ENCODE peak calls at places on chromosomes 4 and X, in five cellular contexts. M is fibroblast of pulmonary artery, R is A549, O is hepatocyte, Q is suprapubic skin. E is an unnamed sample.

GRCh38 chr4:45006078-45006477 is 279.7 kb upstream of the GNPDA2 start:
- DNase-seq in R (no peak), Q (no peak), M (no peak), O (no peak), E (no peak)

GRCh38 chr4:16686195-16686594 is 212.2 kb downstream of the LDB2 start:
- DNase-seq in O (no peak), R (no peak), Q (no peak), M (peak), E (peak)

GRCh38 chr4:20249333-20249732 is 2.4 kb upstream of the SLIT2 start:
- DNase-seq in Q (no peak), M (peak), O (peak), R (no peak), E (peak)

GRCh38 chrX:14027511-14028019 is 2.1 kb downstream of the GEMIN8 start:
- DNase-seq in M (peak), Q (no peak), R (peak), O (no peak), E (peak)

GRCh38 chr4:8296491-8296890 is 26.9 kb downstream of the HTRA3 start:
- DNase-seq in M (no peak), Q (peak), R (no peak), O (no peak), E (no peak)

GRCh38 chr4:186228514-186228894 is 1.2 kb downstream of the KLKB1 start:
- DNase-seq in M (peak), R (no peak), Q (no peak), O (no peak), E (no peak)

GRCh38 chrX:109481986-109482385 is at the start of gene GUCY2F:
- DNase-seq in R (no peak), M (no peak), Q (no peak), O (no peak), E (no peak)

GRCh38 chrX:34404386-34405070 is 252.6 kb downstream of the TMEM47 start:
- DNase-seq in M (peak), R (no peak), O (peak), Q (no peak), E (no peak)

GRCh38 chr4:37994569-37994968 is 34.4 kb downstream of the PTTG2 start:
- DNase-seq in O (no peak), Q (no peak), R (no peak), M (no peak), E (no peak)

GRCh38 chrX:10157545-10157944 is 770 bp downstream of the CLCN4 start:
- DNase-seq in R (no peak), O (no peak), Q (no peak), M (peak), E (peak)

GRCh38 chrX:48694776-48695523 is 1.6 kb upstream of the SUV39H1 start:
- DNase-seq in R (no peak), M (no peak), Q (no peak), O (no peak), E (no peak)

GRCh38 chrX:85244411-85245210 is 820 bp downstream of the ZNF711 start:
- DNase-seq in O (peak), R (peak), M (peak), Q (no peak), E (peak)

GRCh38 chrX:46831620-46832327 is 5.1 kb upstream of the RP2 start:
- DNase-seq in Q (no peak), M (peak), R (no peak), O (no peak), E (peak)

GRCh38 chr4:164438321-164438720 is 315.6 kb upstream of the SMIM31 start:
- DNase-seq in R (no peak), O (no peak), M (peak), Q (no peak), E (no peak)

GRCh38 chrX:52353838-52354237 is 15.0 kb upstream of the XAGE2 start:
- DNase-seq in O (no peak), R (no peak), M (no peak), Q (no peak), E (no peak)

GRCh38 chr4:87122252-87122651 is 98.2 kb downstream of the KLHL8 start:
- DNase-seq in Q (no peak), R (no peak), M (peak), O (no peak), E (no peak)

GRCh38 chrX:12139934-12140611 is 1.8 kb downstream of the FRMPD4 start:
- DNase-seq in R (peak), O (no peak), M (peak), Q (no peak), E (no peak)

GRCh38 chrX:103666202-103667107 is 20.0 kb downstream of the MORF4L2 start:
- DNase-seq in R (no peak), O (no peak), Q (no peak), M (no peak), E (peak)

GRCh38 chr4:3471886-3472285 is 8.8 kb downstream of the DOK7 start:
- DNase-seq in R (no peak), O (no peak), M (no peak), Q (no peak), E (no peak)

GRCh38 chr4:20395160-20395773 is 143.6 kb downstream of the SLIT2 start:
- DNase-seq in Q (no peak), R (peak), O (peak), M (peak), E (peak)

GRCh38 chr4:39568805-39569204 is 41.6 kb upstream of the UGDH start:
- DNase-seq in Q (no peak), O (peak), R (no peak), M (no peak), E (no peak)

GRCh38 chr4:138310498-138310897 is 68.3 kb upstream of the SLC7A11 start:
- DNase-seq in M (peak), O (no peak), Q (no peak), R (no peak), E (peak)

GRCh38 chr4:139314047-139314800 is 11.9 kb upstream of the NDUFC1 start:
- DNase-seq in Q (no peak), M (no peak), O (no peak), R (no peak), E (no peak)

GRCh38 chr4:151409470-151410313 is 716 bp downstream of the FHIP1A start:
- DNase-seq in R (no peak), O (peak), Q (peak), M (peak), E (peak)

GRCh38 chr4:52861171-52861873 is 795 bp upstream of the RASL11B start:
- DNase-seq in R (no peak), Q (no peak), M (no peak), O (no peak), E (no peak)

GRCh38 chrX:125205918-125206665 is 113.6 kb upstream of the TEX13C start:
- DNase-seq in R (peak), M (no peak), O (peak), Q (peak), E (no peak)

GRCh38 chr4:150479665-150480064 is 102.3 kb upstream of the MAB21L2 start:
- DNase-seq in O (no peak), M (no peak), R (no peak), Q (no peak), E (no peak)

GRCh38 chr4:92303621-92304027 is at the start of gene GRID2:
- DNase-seq in Q (no peak), R (no peak), M (peak), O (peak), E (peak)

GRCh38 chrX:75303795-75304194 is 29.9 kb downstream of the UPRT start:
- DNase-seq in Q (no peak), O (no peak), R (no peak), M (peak), E (no peak)

GRCh38 chrX:153400146-153401132 is 711 bp downstream of the PNMA6E start:
- DNase-seq in R (peak), M (peak), Q (no peak), O (no peak), E (no peak)

GRCh38 chr4:83866821-83867220 is 330.9 kb downstream of the GPAT3 start:
- DNase-seq in R (no peak), Q (no peak), O (no peak), M (no peak), E (no peak)

GRCh38 chr4:80335226-80335553 is 340 bp upstream of the CFAP299 start:
- DNase-seq in O (no peak), M (no peak), R (no peak), Q (no peak), E (no peak)
- H3K4me3 ChIP-seq in O (peak), M (peak), R (peak), Q (peak), E (peak)

DNA sequence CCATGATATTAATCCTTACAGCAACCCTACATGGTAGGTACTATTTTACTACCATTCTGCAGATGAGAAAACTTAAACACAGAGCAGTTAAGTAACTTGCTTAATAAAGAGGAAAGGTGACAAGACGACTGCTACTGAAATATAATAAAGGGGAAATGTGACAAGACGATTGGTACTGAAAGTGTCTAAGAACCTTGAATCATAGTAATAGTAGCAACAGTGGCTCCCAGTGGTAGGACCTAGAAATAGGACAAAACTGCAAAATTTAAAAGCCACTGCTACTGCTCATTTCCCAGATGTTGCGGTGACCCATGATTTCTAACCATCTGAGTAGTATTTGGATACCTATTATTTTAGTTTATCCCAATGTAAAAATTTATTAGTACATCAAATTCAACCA is 89.5 kb downstream of the TASL start:
- DNase-seq in Q (no peak), O (peak), M (peak), R (peak), E (no peak)
- TF ChIP-seq CTCF in Q (no peak), O (peak), M (peak), R (peak), E (no peak)

DNA sequence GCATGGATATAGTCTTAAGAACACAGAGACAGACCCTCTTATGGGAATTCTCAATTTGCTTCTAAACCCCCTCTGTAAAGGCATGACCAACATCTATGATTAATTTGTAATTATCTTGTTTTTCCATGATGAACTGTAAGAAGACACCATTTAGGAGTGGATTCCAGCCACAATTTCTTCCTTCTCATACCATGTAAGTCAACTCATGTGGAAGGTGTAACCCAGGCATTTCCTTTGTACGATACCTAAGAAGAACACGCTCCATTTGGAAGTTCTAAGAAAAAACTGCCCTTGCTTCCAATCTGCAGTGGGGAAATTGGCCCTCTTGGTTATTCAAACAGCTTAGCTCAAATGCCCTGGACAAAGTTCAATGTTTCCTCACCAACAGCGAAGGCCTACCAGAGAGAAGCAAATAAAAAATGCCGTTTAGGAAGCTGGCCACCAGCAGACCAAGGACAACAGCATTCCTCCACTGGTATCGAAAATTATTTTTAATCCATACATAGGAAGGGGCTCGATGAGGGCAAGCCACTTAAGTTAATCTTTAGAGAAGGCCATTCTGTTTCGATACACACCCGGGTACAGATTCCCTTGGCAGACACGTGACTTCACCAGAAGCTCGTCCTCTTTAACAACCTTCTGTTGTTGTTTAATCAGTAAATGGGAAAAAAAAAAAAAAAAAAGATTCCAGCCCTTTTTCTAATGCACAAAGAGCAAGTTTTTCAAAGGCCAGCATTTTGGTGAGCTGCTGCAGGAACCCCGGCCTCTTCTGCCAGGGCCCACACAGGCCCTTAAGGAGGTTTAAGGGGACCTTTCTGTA is 2.6 kb downstream of the DHRSX start:
- DNase-seq in O (peak), Q (no peak), R (peak), M (peak), E (peak)
- H3K4me3 ChIP-seq in O (no peak), Q (peak), R (peak), M (peak), E (peak)

GRCh38 chr4:134867027-134867426 is 665.4 kb upstream of the PABPC4L start:
- DNase-seq in O (no peak), R (no peak), M (no peak), Q (no peak), E (no peak)
- TF ChIP-seq CTCF in O (no peak), R (no peak), M (no peak), Q (no peak), E (no peak)